ENCODE peak calls at places on chromosomes 4 and X, in four cellular contexts. One of them, this sample, is unnamed.
A peak's percentile ranks its signal among the peaks of the same experiment; 100 is the strongest.

GRCh38 chr4:825063-825968 is 613 bp downstream of the CPLX1 start:
- DNase-seq in AG04449: no peak
- DNase-seq in colonic mucosa: no peak
- DNase-seq in neural progenitor cell: peak; percentile 79
- DNase-seq in this sample: no peak

GRCh38 chrX:40171513-40172168 is 73.9 kb upstream of the BCOR start:
- DNase-seq in AG04449: no peak
- DNase-seq in colonic mucosa: peak; percentile 27
- DNase-seq in neural progenitor cell: peak; percentile 64
- DNase-seq in this sample: no peak

GRCh38 chr4:146179784-146180405 is 4.4 kb downstream of the LSM6 start:
- DNase-seq in AG04449: no peak
- DNase-seq in colonic mucosa: no peak
- DNase-seq in neural progenitor cell: no peak
- DNase-seq in this sample: no peak

GRCh38 chr4:163353054-163353453 is 9.4 kb downstream of the NPY5R start:
- DNase-seq in AG04449: no peak
- DNase-seq in colonic mucosa: no peak
- DNase-seq in neural progenitor cell: no peak
- DNase-seq in this sample: no peak

GRCh38 chrX:78024349-78025108 is 55.1 kb upstream of the PGAM4 start:
- DNase-seq in AG04449: no peak
- DNase-seq in colonic mucosa: peak; percentile 77
- DNase-seq in neural progenitor cell: peak; percentile 2
- DNase-seq in this sample: no peak

GRCh38 chr4:170931326-170931725 is 841.6 kb upstream of the AADAT start:
- DNase-seq in AG04449: peak; percentile 7
- DNase-seq in colonic mucosa: no peak
- DNase-seq in neural progenitor cell: no peak
- DNase-seq in this sample: no peak

GRCh38 chr4:1021386-1022050 is 10.1 kb downstream of the FGFRL1 start:
- DNase-seq in AG04449: no peak
- DNase-seq in colonic mucosa: no peak
- DNase-seq in neural progenitor cell: no peak
- DNase-seq in this sample: no peak

GRCh38 chrX:15952212-15952611 is 97.6 kb upstream of the AP1S2 start:
- DNase-seq in AG04449: no peak
- DNase-seq in colonic mucosa: no peak
- DNase-seq in neural progenitor cell: no peak
- DNase-seq in this sample: no peak

GRCh38 chr4:90113881-90114457 is 13.2 kb upstream of the CCSER1 start:
- DNase-seq in AG04449: no peak
- DNase-seq in colonic mucosa: no peak
- DNase-seq in neural progenitor cell: no peak
- DNase-seq in this sample: no peak

GRCh38 chrX:32447640-32448039 is 763.7 kb downstream of the DMD start:
- DNase-seq in AG04449: no peak
- DNase-seq in colonic mucosa: no peak
- DNase-seq in neural progenitor cell: no peak
- DNase-seq in this sample: no peak

GRCh38 chrX:3160771-3161170 is 119.5 kb downstream of the ARSF start:
- DNase-seq in AG04449: no peak
- DNase-seq in colonic mucosa: no peak
- DNase-seq in neural progenitor cell: peak; percentile 75
- DNase-seq in this sample: no peak

GRCh38 chrX:47156611-47157520 is 11.8 kb downstream of the RBM10 start:
- DNase-seq in AG04449: no peak
- DNase-seq in colonic mucosa: no peak
- DNase-seq in neural progenitor cell: no peak
- DNase-seq in this sample: no peak

GRCh38 chr4:103853627-103854026 is 133.8 kb upstream of the TACR3 start:
- DNase-seq in AG04449: no peak
- DNase-seq in colonic mucosa: no peak
- DNase-seq in neural progenitor cell: no peak
- DNase-seq in this sample: no peak

GRCh38 chrX:120014354-120015129 is 62.9 kb downstream of the RHOXF2B start:
- DNase-seq in AG04449: no peak
- DNase-seq in colonic mucosa: no peak
- DNase-seq in neural progenitor cell: no peak
- DNase-seq in this sample: no peak

GRCh38 chr4:689498-690122 is 659 bp upstream of the SLC49A3 start:
- DNase-seq in AG04449: no peak
- DNase-seq in colonic mucosa: no peak
- DNase-seq in neural progenitor cell: no peak
- DNase-seq in this sample: no peak

GRCh38 chr4:175622887-175623286 is 189.2 kb downstream of the GPM6A start:
- DNase-seq in AG04449: no peak
- DNase-seq in colonic mucosa: no peak
- DNase-seq in neural progenitor cell: peak; percentile 16
- DNase-seq in this sample: no peak

GRCh38 chr4:119268466-119268865 is 53.5 kb downstream of the FABP2 start:
- DNase-seq in AG04449: no peak
- DNase-seq in colonic mucosa: no peak
- DNase-seq in neural progenitor cell: no peak
- DNase-seq in this sample: no peak

GRCh38 chr4:7652451-7652871 is 217.7 kb upstream of the PSAPL1 start:
- DNase-seq in AG04449: no peak
- DNase-seq in colonic mucosa: no peak
- DNase-seq in neural progenitor cell: no peak
- DNase-seq in this sample: no peak

GRCh38 chrX:1316527-1316926 is 20.1 kb upstream of the IL3RA start:
- DNase-seq in AG04449: no peak
- DNase-seq in colonic mucosa: peak; percentile 34
- DNase-seq in neural progenitor cell: no peak
- DNase-seq in this sample: no peak

GRCh38 chr4:147103403-147103946 is 157.8 kb upstream of the TTC29 start:
- DNase-seq in AG04449: peak; percentile 91
- DNase-seq in colonic mucosa: no peak
- DNase-seq in neural progenitor cell: no peak
- DNase-seq in this sample: peak; percentile 93

GRCh38 chrX:148500428-148501120 is at the start of gene AFF2:
- DNase-seq in AG04449: no peak
- DNase-seq in colonic mucosa: no peak
- DNase-seq in neural progenitor cell: peak; percentile 81
- DNase-seq in this sample: no peak

GRCh38 chrX:6574762-6575161 is 39.8 kb upstream of the VCX3A start:
- DNase-seq in AG04449: no peak
- DNase-seq in colonic mucosa: no peak
- DNase-seq in neural progenitor cell: peak; percentile 15
- DNase-seq in this sample: no peak

GRCh38 chr4:123299212-123299651 is 97.4 kb upstream of the SPRY1 start:
- DNase-seq in AG04449: peak; percentile 46
- DNase-seq in colonic mucosa: no peak
- DNase-seq in neural progenitor cell: no peak
- DNase-seq in this sample: peak; percentile 57

GRCh38 chrX:103831342-103831802 is 685 bp downstream of the RAB9B start:
- DNase-seq in AG04449: no peak
- DNase-seq in colonic mucosa: no peak
- DNase-seq in neural progenitor cell: peak; percentile 90
- DNase-seq in this sample: no peak

GRCh38 chrX:132614297-132614696 is 125.5 kb upstream of the MBNL3 start:
- DNase-seq in AG04449: no peak
- DNase-seq in colonic mucosa: no peak
- DNase-seq in neural progenitor cell: peak; percentile 23
- DNase-seq in this sample: no peak

GRCh38 chr4:10101559-10102192 is 14.9 kb downstream of the WDR1 start:
- DNase-seq in AG04449: no peak
- DNase-seq in colonic mucosa: no peak
- DNase-seq in neural progenitor cell: no peak
- DNase-seq in this sample: no peak

GRCh38 chrX:79366888-79367749 is at the start of gene ITM2A:
- DNase-seq in AG04449: no peak
- DNase-seq in colonic mucosa: peak; percentile 31
- DNase-seq in neural progenitor cell: peak; percentile 58
- DNase-seq in this sample: no peak

GRCh38 chr4:71162386-71162785 is 168.9 kb downstream of the DCK start:
- DNase-seq in AG04449: no peak
- DNase-seq in colonic mucosa: no peak
- DNase-seq in neural progenitor cell: no peak
- DNase-seq in this sample: no peak

GRCh38 chr4:80201326-80202151 is 4.2 kb downstream of the PRDM8 start:
- DNase-seq in AG04449: no peak
- DNase-seq in colonic mucosa: no peak
- DNase-seq in neural progenitor cell: peak; percentile 68
- DNase-seq in this sample: no peak

GRCh38 chr4:85818700-85819099 is 343.8 kb downstream of the ARHGAP24 start:
- DNase-seq in AG04449: no peak
- DNase-seq in colonic mucosa: no peak
- DNase-seq in neural progenitor cell: no peak
- DNase-seq in this sample: no peak

GRCh38 chr4:80081566-80081965 is 8.5 kb upstream of the ANTXR2 start:
- DNase-seq in AG04449: no peak
- DNase-seq in colonic mucosa: no peak
- DNase-seq in neural progenitor cell: no peak
- DNase-seq in this sample: no peak

GRCh38 chr4:13325744-13326143 is 158.4 kb downstream of the RAB28 start:
- DNase-seq in AG04449: no peak
- DNase-seq in colonic mucosa: no peak
- DNase-seq in neural progenitor cell: peak; percentile 4
- DNase-seq in this sample: no peak

GRCh38 chrX:132612990-132613564 is 124.2 kb upstream of the MBNL3 start:
- DNase-seq in AG04449: no peak
- DNase-seq in colonic mucosa: peak; percentile 38
- DNase-seq in neural progenitor cell: peak; percentile 58
- DNase-seq in this sample: no peak

GRCh38 chr4:147790412-147790811 is 58.5 kb downstream of the ARHGAP10 start:
- DNase-seq in AG04449: no peak
- DNase-seq in colonic mucosa: no peak
- DNase-seq in neural progenitor cell: no peak
- DNase-seq in this sample: no peak

GRCh38 chrX:17967888-17968287 is 106.8 kb upstream of the RAI2 start:
- DNase-seq in AG04449: no peak
- DNase-seq in colonic mucosa: no peak
- DNase-seq in neural progenitor cell: peak; percentile 38
- DNase-seq in this sample: no peak

GRCh38 chr4:83112678-83113428 is 1.7 kb downstream of the PLAC8 start:
- DNase-seq in AG04449: no peak
- DNase-seq in colonic mucosa: no peak
- DNase-seq in neural progenitor cell: no peak
- DNase-seq in this sample: no peak

GRCh38 chr4:83112239-83112638 is 2.3 kb downstream of the PLAC8 start:
- DNase-seq in AG04449: no peak
- DNase-seq in colonic mucosa: no peak
- DNase-seq in neural progenitor cell: no peak
- DNase-seq in this sample: no peak

GRCh38 chr4:83109480-83110221 is 4.9 kb downstream of the PLAC8 start:
- DNase-seq in AG04449: no peak
- DNase-seq in colonic mucosa: peak; percentile 55
- DNase-seq in neural progenitor cell: peak; percentile 75
- DNase-seq in this sample: no peak

GRCh38 chr4:83110222-83110945 is 4.1 kb downstream of the PLAC8 start:
- DNase-seq in AG04449: no peak
- DNase-seq in colonic mucosa: peak; percentile 95
- DNase-seq in neural progenitor cell: peak; percentile 87
- DNase-seq in this sample: no peak

DNA sequence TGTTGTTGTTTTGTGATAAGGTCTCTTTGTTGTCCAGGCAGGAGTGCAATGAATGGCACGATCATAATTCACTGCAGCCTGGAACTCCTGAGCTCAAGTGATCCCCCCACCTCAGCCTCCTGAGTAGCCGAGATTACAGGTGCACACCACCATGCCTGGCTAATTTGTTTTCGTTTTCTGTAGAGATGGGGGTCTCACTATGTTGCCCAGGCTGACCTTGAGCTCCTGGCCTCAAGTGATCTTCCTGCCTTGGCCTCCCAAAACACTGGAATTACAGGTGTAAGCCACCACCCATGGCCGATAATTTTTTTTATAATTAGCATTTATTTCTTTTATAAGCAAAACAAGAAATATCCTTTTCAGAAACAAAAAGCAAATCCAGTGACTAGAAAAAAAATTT is 3.6 kb downstream of the PLAC8 start:
- DNase-seq in AG04449: no peak
- DNase-seq in colonic mucosa: no peak
- DNase-seq in neural progenitor cell: no peak
- DNase-seq in this sample: no peak
- H3K4me3 ChIP-seq in AG04449: no peak overlapping the region
- H3K4me3 ChIP-seq in colonic mucosa: peak overlapping the region; percentile 72
- H3K4me3 ChIP-seq in neural progenitor cell: no peak overlapping the region
- H3K4me3 ChIP-seq in this sample: no peak overlapping the region

DNA sequence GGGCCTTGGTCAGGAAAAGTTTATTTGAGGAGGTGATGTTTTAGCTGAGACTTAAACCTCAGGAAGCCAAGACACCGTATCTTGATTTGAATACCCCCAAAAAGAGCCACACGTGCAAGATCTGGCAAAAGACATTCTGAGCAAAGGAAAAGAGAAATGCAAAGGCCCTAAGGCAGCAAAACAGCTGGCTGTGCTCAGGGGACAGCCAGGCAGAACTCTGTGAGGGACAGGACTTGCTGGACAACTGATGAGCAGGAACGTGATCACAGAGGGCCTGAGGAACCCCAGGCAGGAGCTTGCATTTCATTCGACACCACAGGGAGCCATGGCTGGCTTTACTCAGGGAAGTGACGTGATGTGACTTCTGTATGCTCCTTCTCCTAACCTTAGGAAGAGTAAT is 56.0 kb downstream of the OCRL start:
- DNase-seq in AG04449: no peak
- DNase-seq in colonic mucosa: no peak
- DNase-seq in neural progenitor cell: no peak
- DNase-seq in this sample: no peak
- TF ChIP-seq CTCF in AG04449: no peak
- TF ChIP-seq CTCF in colonic mucosa: no peak
- TF ChIP-seq CTCF in neural progenitor cell: no peak
- TF ChIP-seq CTCF in this sample: no peak

GRCh38 chr4:110634320-110635154 is 11.7 kb upstream of the PITX2 start:
- DNase-seq in AG04449: no peak
- DNase-seq in colonic mucosa: no peak
- DNase-seq in neural progenitor cell: no peak
- DNase-seq in this sample: no peak

GRCh38 chr4:110635155-110635479 is 12.2 kb upstream of the PITX2 start:
- DNase-seq in AG04449: no peak
- DNase-seq in colonic mucosa: no peak
- DNase-seq in neural progenitor cell: no peak
- DNase-seq in this sample: no peak

GRCh38 chr4:110637408-110638131 is 14.7 kb upstream of the PITX2 start:
- DNase-seq in AG04449: no peak
- DNase-seq in colonic mucosa: no peak
- DNase-seq in neural progenitor cell: peak; percentile 68
- DNase-seq in this sample: no peak

GRCh38 chr4:110636677-110637407 is 14.0 kb upstream of the PITX2 start:
- DNase-seq in AG04449: peak; percentile 40
- DNase-seq in colonic mucosa: no peak
- DNase-seq in neural progenitor cell: peak; percentile 85
- DNase-seq in this sample: peak; percentile 60

GRCh38 chr4:110636231-110636676 is 13.4 kb upstream of the PITX2 start:
- DNase-seq in AG04449: no peak
- DNase-seq in colonic mucosa: no peak
- DNase-seq in neural progenitor cell: peak; percentile 73
- DNase-seq in this sample: no peak
- H3K4me3 ChIP-seq in AG04449: peak overlapping the region; percentile 76
- H3K4me3 ChIP-seq in colonic mucosa: no peak overlapping the region
- H3K4me3 ChIP-seq in neural progenitor cell: peak overlapping the region; percentile 65
- H3K4me3 ChIP-seq in this sample: peak overlapping the region; percentile 53

GRCh38 chr4:107034091-107034698 is 1.9 kb downstream of the DKK2 start:
- DNase-seq in AG04449: no peak
- DNase-seq in colonic mucosa: no peak
- DNase-seq in neural progenitor cell: peak; percentile 84
- DNase-seq in this sample: no peak
- TF ChIP-seq CTCF in AG04449: peak; percentile 62
- TF ChIP-seq CTCF in colonic mucosa: no peak
- TF ChIP-seq CTCF in neural progenitor cell: peak; percentile 65
- TF ChIP-seq CTCF in this sample: peak; percentile 48

GRCh38 chr4:40322853-40323252 is 12.3 kb upstream of the CHRNA9 start:
- DNase-seq in AG04449: no peak
- DNase-seq in colonic mucosa: no peak
- DNase-seq in neural progenitor cell: no peak
- DNase-seq in this sample: no peak
- H3K4me3 ChIP-seq in AG04449: no peak overlapping the region
- H3K4me3 ChIP-seq in colonic mucosa: no peak overlapping the region
- H3K4me3 ChIP-seq in neural progenitor cell: no peak overlapping the region
- H3K4me3 ChIP-seq in this sample: no peak overlapping the region